ENCODE peak calls at places on chromosomes 7 and 10, in nine cellular contexts. W, N, U, T, P, F, Z, S and J are unnamed samples.

GRCh38 chr7:115260381-115260780 is 338.5 kb downstream of the MDFIC start:
- DNase-seq in W (no peak), N (no peak), U (no peak), T (no peak), P (no peak), F (peak), Z (no peak), S (peak), J (no peak)

GRCh38 chr7:123924941-123925340 is at the start of gene SPAM1:
- DNase-seq in W (no peak), N (no peak), U (no peak), T (no peak), P (no peak), F (no peak), Z (no peak), S (no peak), J (no peak)

GRCh38 chr7:112546723-112547513 is 66.1 kb downstream of the LSMEM1 start:
- DNase-seq in W (no peak), N (no peak), U (no peak), T (no peak), P (peak), F (peak), Z (no peak), S (no peak), J (peak)

GRCh38 chr10:87842776-87843497 is 20.4 kb downstream of the KLLN start:
- DNase-seq in W (no peak), N (no peak), U (no peak), T (no peak), P (peak), F (peak), Z (peak), S (peak), J (no peak)

GRCh38 chr10:86971146-86971991 is 3.1 kb downstream of the ADIRF start:
- DNase-seq in W (peak), N (peak), U (peak), T (peak), P (peak), F (peak), Z (peak), S (peak), J (peak)

GRCh38 chr7:28378574-28379149 is 33.7 kb upstream of the CREB5 start:
- DNase-seq in W (no peak), N (no peak), U (no peak), T (no peak), P (no peak), F (no peak), Z (no peak), S (peak), J (no peak)

GRCh38 chr10:14244147-14244546 is 86.6 kb downstream of the FRMD4A start:
- DNase-seq in W (no peak), N (no peak), U (no peak), T (no peak), P (peak), F (no peak), Z (no peak), S (no peak), J (peak)

GRCh38 chr10:4174197-4174596 is 389.2 kb upstream of the KLF6 start:
- DNase-seq in W (no peak), N (no peak), U (no peak), T (no peak), P (peak), F (no peak), Z (no peak), S (no peak), J (peak)

GRCh38 chr10:5499493-5499800 is at the start of gene CALML5:
- DNase-seq in W (no peak), N (no peak), U (no peak), T (no peak), P (no peak), F (no peak), Z (no peak), S (no peak), J (no peak)

GRCh38 chr7:21524680-21525079 is 18.2 kb upstream of the DNAH11 start:
- DNase-seq in W (no peak), N (no peak), U (no peak), T (no peak), P (no peak), F (no peak), Z (no peak), S (no peak), J (no peak)

GRCh38 chr7:28411876-28412662 is at the start of gene CREB5:
- DNase-seq in W (no peak), N (no peak), U (no peak), T (no peak), P (peak), F (peak), Z (no peak), S (no peak), J (no peak)

GRCh38 chr7:158583810-158584209 is 3.8 kb downstream of the PTPRN2 start:
- DNase-seq in W (no peak), N (no peak), U (no peak), T (no peak), P (no peak), F (no peak), Z (no peak), S (no peak), J (no peak)

GRCh38 chr7:158584392-158584791 is 3.2 kb downstream of the PTPRN2 start:
- DNase-seq in W (no peak), N (no peak), U (no peak), T (no peak), P (no peak), F (no peak), Z (no peak), S (no peak), J (no peak)

GRCh38 chr7:158587425-158588084 is at the start of gene PTPRN2:
- DNase-seq in W (peak), N (peak), U (peak), T (peak), P (peak), F (peak), Z (no peak), S (peak), J (peak)

GRCh38 chr7:158586499-158587191 is 978 bp downstream of the PTPRN2 start:
- DNase-seq in W (no peak), N (no peak), U (no peak), T (no peak), P (no peak), F (no peak), Z (no peak), S (no peak), J (no peak)

DNA sequence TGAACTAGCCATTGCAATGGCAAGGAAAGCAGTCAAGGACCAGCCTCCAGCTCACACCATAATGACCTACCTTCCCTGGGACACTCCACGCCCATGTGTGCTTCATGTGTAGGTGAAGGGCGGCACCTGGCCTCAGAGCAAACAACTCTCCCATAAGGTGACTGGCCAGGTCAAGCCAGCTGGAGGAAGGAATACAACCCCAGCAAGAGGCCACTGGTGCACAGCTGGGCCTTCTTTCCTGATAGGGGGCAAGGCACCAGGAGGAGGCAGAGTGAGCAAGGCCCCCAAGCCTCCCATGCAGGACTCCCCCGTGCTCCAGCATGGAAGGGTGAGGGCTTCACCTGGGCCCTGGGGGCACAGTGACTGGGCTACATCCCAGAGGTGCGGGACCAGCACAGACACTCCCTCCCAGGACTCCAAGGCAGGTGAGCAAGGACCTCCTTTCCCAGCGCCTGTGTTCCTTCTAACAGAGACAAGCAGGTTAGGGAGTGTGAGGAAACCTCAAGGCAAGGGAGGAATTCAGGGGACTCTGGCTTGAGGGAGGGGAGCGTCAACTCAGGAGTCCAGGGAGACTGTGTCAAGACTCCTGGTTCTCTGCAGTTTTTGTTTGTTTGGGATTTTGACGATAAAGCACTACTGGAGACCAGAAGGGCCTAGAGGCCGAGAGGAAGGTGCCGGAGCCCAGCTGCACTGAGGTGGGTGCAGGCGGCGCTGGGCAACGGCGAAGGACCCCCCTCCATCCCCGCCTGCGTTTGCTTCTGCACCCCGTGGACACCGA is 1.7 kb downstream of the PTPRN2 start:
- DNase-seq in W (no peak), N (peak), U (no peak), T (no peak), P (no peak), F (no peak), Z (no peak), S (no peak), J (no peak)
- TF ChIP-seq CTCF in W (no peak), N (no peak), U (no peak), T (no peak), P (no peak), F (no peak), Z (no peak), S (no peak), J (no peak)

GRCh38 chr10:131650169-131650705 is 250.6 kb upstream of the PPP2R2D start:
- DNase-seq in W (no peak), N (no peak), U (no peak), T (no peak), P (no peak), F (no peak), Z (no peak), S (no peak), J (no peak)
- H3K4me3 ChIP-seq in W (no peak), N (no peak), U (no peak), T (no peak), P (no peak), F (no peak), Z (no peak), S (no peak), J (no peak)

GRCh38 chr10:61974611-61975010 is 73.1 kb downstream of the ARID5B start:
- DNase-seq in W (peak), N (peak), U (peak), T (peak), P (no peak), F (peak), Z (peak), S (no peak), J (no peak)

GRCh38 chr10:61981460-61981859 is 80.0 kb downstream of the ARID5B start:
- DNase-seq in W (no peak), N (no peak), U (no peak), T (no peak), P (no peak), F (no peak), Z (no peak), S (peak), J (no peak)

GRCh38 chr10:61975107-61975932 is 73.8 kb downstream of the ARID5B start:
- DNase-seq in W (no peak), N (no peak), U (no peak), T (no peak), P (peak), F (peak), Z (peak), S (peak), J (peak)

GRCh38 chr10:61973923-61974322 is 72.4 kb downstream of the ARID5B start:
- DNase-seq in W (no peak), N (no peak), U (no peak), T (no peak), P (no peak), F (peak), Z (no peak), S (no peak), J (no peak)

GRCh38 chr10:61978965-61979364 is 77.5 kb downstream of the ARID5B start:
- DNase-seq in W (peak), N (no peak), U (no peak), T (peak), P (no peak), F (no peak), Z (no peak), S (no peak), J (peak)
- TF ChIP-seq CTCF in W (peak), N (peak), U (no peak), T (no peak), P (no peak), F (peak), Z (peak), S (no peak), J (no peak)

DNA sequence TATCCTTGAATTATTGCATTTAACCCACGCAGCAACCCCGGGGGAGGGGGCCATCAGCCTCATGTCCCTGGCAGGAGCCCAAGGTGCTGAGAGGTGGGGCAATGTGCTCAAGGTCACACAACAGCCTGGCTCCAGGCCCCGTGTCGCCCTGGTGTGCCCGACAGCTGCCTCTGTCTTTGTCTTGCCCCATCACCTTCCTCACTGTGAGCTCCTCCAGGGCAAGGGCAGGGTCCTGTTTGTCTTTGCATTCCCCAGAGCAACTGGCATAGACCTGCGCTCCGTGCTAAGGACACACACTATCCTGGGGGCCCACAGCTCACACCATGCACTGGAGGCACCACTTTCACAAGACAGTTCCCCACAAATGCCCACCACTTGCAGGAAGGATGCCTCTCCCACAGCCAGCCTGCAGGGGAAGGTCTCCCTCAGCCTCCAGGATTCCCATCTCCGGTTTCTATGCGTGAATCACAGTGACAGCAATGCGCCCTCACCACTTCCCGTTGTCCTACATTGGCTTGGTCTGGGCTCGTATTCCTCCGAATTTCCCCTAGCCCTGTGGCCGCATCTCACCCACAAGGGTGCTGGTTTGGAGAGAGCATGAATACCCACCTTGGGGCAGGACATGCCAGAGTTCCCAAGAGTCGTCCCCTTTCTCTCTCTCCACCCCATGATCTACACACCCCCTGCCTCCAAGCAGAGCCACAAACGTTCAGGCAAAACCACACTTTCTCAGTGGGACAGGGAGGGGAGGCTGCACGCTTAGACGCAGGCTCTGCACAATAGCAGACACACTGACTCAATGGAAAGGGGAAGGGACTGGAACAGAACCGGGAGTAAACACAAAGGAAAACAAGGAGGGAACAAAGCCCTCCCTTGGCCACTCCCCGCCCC is 10.3 kb downstream of the ITPRIP start:
- DNase-seq in W (peak), N (no peak), U (no peak), T (peak), P (peak), F (peak), Z (peak), S (peak), J (peak)
- H3K4me3 ChIP-seq in W (peak), N (no peak), U (peak), T (peak), P (peak), F (peak), Z (peak), S (peak), J (peak)

DNA sequence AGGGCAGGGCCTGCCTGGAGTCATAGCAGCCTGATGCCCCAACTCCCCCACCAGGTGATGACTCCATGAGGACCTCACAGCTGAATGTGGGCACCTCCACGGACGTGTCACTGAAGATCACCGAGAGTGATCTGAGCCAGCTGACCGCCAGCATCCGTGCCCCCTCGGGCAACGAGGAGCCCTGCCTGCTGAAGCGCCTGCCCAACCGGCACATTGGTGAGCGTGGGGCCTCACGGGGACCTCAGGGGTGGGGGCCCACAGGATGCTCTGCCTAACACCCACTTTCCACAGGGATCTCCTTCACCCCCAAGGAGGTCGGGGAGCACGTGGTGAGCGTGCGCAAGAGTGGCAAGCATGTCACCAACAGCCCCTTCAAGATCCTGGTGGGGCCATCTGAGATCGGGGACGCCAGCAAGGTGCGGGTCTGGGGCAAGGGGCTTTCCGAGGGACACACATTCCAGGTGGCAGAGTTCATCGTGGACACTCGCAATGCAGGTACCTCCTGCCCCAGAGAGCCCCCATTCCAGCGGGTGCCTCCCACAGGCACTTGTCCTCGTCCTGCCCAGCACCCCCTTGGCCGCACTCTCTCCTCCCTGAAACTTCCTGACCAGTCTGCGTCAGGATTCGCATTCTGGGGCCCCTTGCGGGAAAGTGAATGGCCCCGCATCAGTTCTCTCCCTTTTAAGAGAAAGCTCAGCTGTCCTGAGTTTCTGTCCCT is 10.0 kb upstream of the ATP6V1F start:
- DNase-seq in W (no peak), N (no peak), U (no peak), T (no peak), P (no peak), F (no peak), Z (no peak), S (no peak), J (no peak)
- TF ChIP-seq CTCF in W (no peak), N (no peak), U (no peak), T (no peak), P (no peak), F (no peak), Z (no peak), S (no peak), J (no peak)

GRCh38 chr10:6667679-6668270 is 87.7 kb upstream of the PRKCQ start:
- DNase-seq in W (no peak), N (peak), U (no peak), T (no peak), P (peak), F (peak), Z (peak), S (peak), J (peak)
- H3K4me3 ChIP-seq in W (no peak), N (no peak), U (no peak), T (no peak), P (no peak), F (no peak), Z (no peak), S (no peak), J (no peak)

DNA sequence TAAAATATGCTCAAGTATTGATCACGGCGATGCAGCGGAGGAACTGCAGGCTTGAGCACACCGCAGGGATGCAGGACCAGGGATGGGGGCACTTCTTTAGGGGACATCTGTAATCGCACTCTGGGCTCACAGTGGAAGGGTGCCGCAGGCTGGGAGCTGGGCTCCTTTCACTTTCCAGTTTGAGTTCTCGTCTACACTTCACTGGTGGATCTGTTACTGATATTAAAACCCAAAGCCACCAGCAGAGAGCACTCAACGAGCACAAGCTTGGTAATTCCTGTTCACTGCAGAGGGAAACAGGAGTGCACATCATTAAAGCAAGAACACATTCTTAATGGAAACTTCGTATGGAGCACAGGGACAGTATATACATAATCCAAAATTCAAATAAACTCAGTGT is 91.3 kb downstream of the PARD3 start:
- DNase-seq in W (no peak), N (peak), U (peak), T (peak), P (peak), F (peak), Z (peak), S (peak), J (peak)
- TF ChIP-seq CTCF in W (peak), N (peak), U (peak), T (peak), P (peak), F (peak), Z (peak), S (peak), J (no peak)

DNA sequence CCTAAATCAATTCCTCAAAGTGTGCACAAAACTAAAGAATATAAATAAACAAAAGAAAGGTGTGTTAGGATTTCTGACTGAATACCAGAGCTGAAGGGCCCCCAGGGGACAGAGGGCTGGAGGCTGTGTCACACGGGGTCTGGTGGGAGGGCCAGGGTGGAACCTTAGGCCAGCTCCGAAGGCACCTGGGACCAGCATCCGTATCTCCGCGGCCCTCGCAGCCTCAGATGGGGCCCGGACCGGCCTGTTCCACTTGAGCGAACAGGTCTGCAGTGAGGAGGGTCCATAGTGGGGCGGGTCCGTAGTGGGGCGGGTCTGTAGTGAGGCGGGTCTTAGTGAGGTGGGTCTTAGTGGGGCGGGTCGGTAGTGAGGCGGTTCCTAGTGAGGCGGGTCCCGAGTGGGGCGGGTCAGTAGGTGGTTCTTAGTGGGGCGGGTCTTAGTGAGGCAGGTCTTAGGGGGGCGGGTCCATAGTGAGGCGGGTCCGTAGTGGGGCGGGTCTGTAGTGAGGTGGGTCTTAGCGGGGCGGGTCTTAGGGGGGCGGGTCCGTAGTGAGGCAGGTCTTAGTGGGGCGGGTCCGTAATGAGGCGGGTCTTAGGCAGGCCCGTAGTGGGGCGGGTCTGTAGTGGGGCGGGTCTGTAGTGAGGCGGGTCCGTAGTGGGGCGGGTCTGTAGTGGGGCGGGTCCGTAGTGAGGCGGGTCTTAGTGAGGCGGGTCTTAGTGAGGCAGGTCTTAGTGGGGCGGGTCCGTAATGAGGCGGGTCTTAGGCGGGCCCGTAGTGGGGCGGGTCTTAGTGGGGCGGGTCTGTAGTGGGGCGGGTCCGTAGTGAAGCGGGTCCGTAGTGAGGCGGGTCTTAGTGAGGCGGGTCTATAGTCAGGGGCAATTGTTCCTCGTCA is 15.1 kb downstream of the GPR146 start:
- DNase-seq in W (no peak), N (no peak), U (no peak), T (no peak), P (peak), F (no peak), Z (no peak), S (no peak), J (peak)
- H3K4me3 ChIP-seq in W (no peak), N (no peak), U (no peak), T (no peak), P (no peak), F (no peak), Z (no peak), S (no peak), J (no peak)

GRCh38 chr10:81081887-81082620 is 544.4 kb downstream of the SH2D4B start:
- DNase-seq in W (no peak), N (no peak), U (no peak), T (no peak), P (peak), F (no peak), Z (no peak), S (peak), J (peak)
- TF ChIP-seq CTCF in W (no peak), N (no peak), U (no peak), T (no peak), P (no peak), F (no peak), Z (no peak), S (peak), J (peak)